ENCODE peak calls at places on chromosome X, in six cellular contexts. W, Z, T, K, X and G are unnamed samples.

GRCh38 chrX:105315301-105315700 is 94.8 kb upstream of the TEX13A start:
- DNase-seq in W (no peak), Z (no peak), T (no peak), K (peak; percentile 46), X (no peak), G (no peak)

GRCh38 chrX:69616520-69617203 is 749 bp downstream of the EDA start:
- DNase-seq in W (peak; percentile 27), Z (peak; percentile 55), T (no peak), K (no peak), X (peak; percentile 0), G (peak; percentile 12)

GRCh38 chrX:30593435-30594200 is 16.1 kb upstream of the TASL start:
- DNase-seq in W (no peak), Z (no peak), T (no peak), K (no peak), X (peak; percentile 2), G (peak; percentile 62)

GRCh38 chrX:44542567-44543325 is at the start of gene FUNDC1:
- DNase-seq in W (peak; percentile 94), Z (peak; percentile 79), T (peak; percentile 93), K (peak; percentile 95), X (peak; percentile 81), G (peak; percentile 88)

GRCh38 chrX:132292753-132293152 is 73.5 kb upstream of the RAP2C start:
- DNase-seq in W (no peak), Z (no peak), T (peak; percentile 33), K (peak; percentile 75), X (no peak), G (peak; percentile 74)

GRCh38 chrX:16114640-16115039 is 8.7 kb upstream of the GRPR start:
- DNase-seq in W (no peak), Z (no peak), T (no peak), K (peak; percentile 69), X (no peak), G (no peak)

GRCh38 chrX:21799767-21800166 is 39.6 kb upstream of the MBTPS2 start:
- DNase-seq in W (no peak), Z (no peak), T (no peak), K (no peak), X (no peak), G (no peak)

GRCh38 chrX:96655947-96656623 is 28.6 kb upstream of the DIAPH2 start:
- DNase-seq in W (no peak), Z (no peak), T (no peak), K (no peak), X (no peak), G (no peak)

GRCh38 chrX:10062352-10062751 is 94.4 kb upstream of the CLCN4 start:
- DNase-seq in W (no peak), Z (no peak), T (no peak), K (no peak), X (no peak), G (no peak)

GRCh38 chrX:106177982-106178321 is 9.8 kb downstream of the PWWP3B start:
- DNase-seq in W (no peak), Z (no peak), T (no peak), K (no peak), X (no peak), G (no peak)

GRCh38 chrX:9153299-9153698 is 119.4 kb upstream of the FAM9B start:
- DNase-seq in W (no peak), Z (no peak), T (no peak), K (peak; percentile 19), X (no peak), G (no peak)

GRCh38 chrX:17591741-17592110 is 145.6 kb upstream of the SCML1 start:
- DNase-seq in W (no peak), Z (no peak), T (peak; percentile 54), K (peak; percentile 92), X (peak; percentile 6), G (peak; percentile 55)

GRCh38 chrX:129655547-129656248 is 942 bp upstream of the APLN start:
- DNase-seq in W (no peak), Z (no peak), T (no peak), K (no peak), X (no peak), G (peak; percentile 42)

GRCh38 chrX:153662266-153662665 is 11.3 kb downstream of the PNCK start:
- DNase-seq in W (peak; percentile 37), Z (no peak), T (peak; percentile 61), K (peak; percentile 20), X (peak; percentile 47), G (peak; percentile 15)